ENCODE peak calls at places on chromosome 22, in five cellular contexts. One of them, this sample, is unnamed.

GRCh38 chr22:50548046-50548912 is 2.6 kb downstream of the KLHDC7B start:
- DNase-seq in heart right ventricle: no peak
- DNase-seq in activated CD8-positive, alpha-beta memory T cell treated with anti-CD3 and anti-CD28 coated beads, Interleukin-2, amount 50 U/mL, for 4 hours: peak; percentile 61
- DNase-seq in keratinocyte: no peak
- DNase-seq in DMS79 treated with DMSO at 0.1 percent for 48 hours: no peak
- DNase-seq in this sample: peak; percentile 17

GRCh38 chr22:45478108-45478771 is 24.4 kb upstream of the FBLN1 start:
- DNase-seq in heart right ventricle: no peak
- DNase-seq in activated CD8-positive, alpha-beta memory T cell treated with anti-CD3 and anti-CD28 coated beads, Interleukin-2, amount 50 U/mL, for 4 hours: no peak
- DNase-seq in keratinocyte: no peak
- DNase-seq in DMS79 treated with DMSO at 0.1 percent for 48 hours: no peak
- DNase-seq in this sample: peak; percentile 93

GRCh38 chr22:22207845-22208564 is 36.6 kb upstream of the VPREB1 start:
- DNase-seq in keratinocyte: peak; percentile 44
- DNase-seq in heart right ventricle: peak; percentile 19
- DNase-seq in activated CD8-positive, alpha-beta memory T cell treated with anti-CD3 and anti-CD28 coated beads, Interleukin-2, amount 50 U/mL, for 4 hours: peak; percentile 80
- DNase-seq in DMS79 treated with DMSO at 0.1 percent for 48 hours: peak; percentile 26
- DNase-seq in this sample: peak; percentile 81

GRCh38 chr22:49134076-49134475 is 693.6 kb downstream of the BRD1 start:
- DNase-seq in activated CD8-positive, alpha-beta memory T cell treated with anti-CD3 and anti-CD28 coated beads, Interleukin-2, amount 50 U/mL, for 4 hours: no peak
- DNase-seq in keratinocyte: no peak
- DNase-seq in DMS79 treated with DMSO at 0.1 percent for 48 hours: no peak
- DNase-seq in heart right ventricle: no peak
- DNase-seq in this sample: no peak

GRCh38 chr22:44682556-44683168 is 19.3 kb upstream of the PRR5 start:
- DNase-seq in activated CD8-positive, alpha-beta memory T cell treated with anti-CD3 and anti-CD28 coated beads, Interleukin-2, amount 50 U/mL, for 4 hours: no peak
- DNase-seq in DMS79 treated with DMSO at 0.1 percent for 48 hours: no peak
- DNase-seq in keratinocyte: no peak
- DNase-seq in heart right ventricle: no peak
- DNase-seq in this sample: no peak

GRCh38 chr22:49042066-49042465 is 785.6 kb downstream of the BRD1 start:
- DNase-seq in DMS79 treated with DMSO at 0.1 percent for 48 hours: no peak
- DNase-seq in heart right ventricle: no peak
- DNase-seq in activated CD8-positive, alpha-beta memory T cell treated with anti-CD3 and anti-CD28 coated beads, Interleukin-2, amount 50 U/mL, for 4 hours: no peak
- DNase-seq in keratinocyte: no peak
- DNase-seq in this sample: no peak

GRCh38 chr22:46392137-46392844 is 56.8 kb downstream of the TRMU start:
- DNase-seq in activated CD8-positive, alpha-beta memory T cell treated with anti-CD3 and anti-CD28 coated beads, Interleukin-2, amount 50 U/mL, for 4 hours: no peak
- DNase-seq in keratinocyte: no peak
- DNase-seq in DMS79 treated with DMSO at 0.1 percent for 48 hours: no peak
- DNase-seq in heart right ventricle: no peak
- DNase-seq in this sample: no peak

GRCh38 chr22:29331213-29331612 is 15.7 kb upstream of the RASL10A start:
- DNase-seq in DMS79 treated with DMSO at 0.1 percent for 48 hours: no peak
- DNase-seq in heart right ventricle: no peak
- DNase-seq in keratinocyte: no peak
- DNase-seq in activated CD8-positive, alpha-beta memory T cell treated with anti-CD3 and anti-CD28 coated beads, Interleukin-2, amount 50 U/mL, for 4 hours: no peak
- DNase-seq in this sample: no peak

GRCh38 chr22:48755332-48755949 is 1072.2 kb downstream of the BRD1 start:
- DNase-seq in heart right ventricle: no peak
- DNase-seq in DMS79 treated with DMSO at 0.1 percent for 48 hours: no peak
- DNase-seq in keratinocyte: no peak
- DNase-seq in activated CD8-positive, alpha-beta memory T cell treated with anti-CD3 and anti-CD28 coated beads, Interleukin-2, amount 50 U/mL, for 4 hours: no peak
- DNase-seq in this sample: no peak

GRCh38 chr22:30586414-30586813 is 5.3 kb downstream of the PES1 start:
- DNase-seq in DMS79 treated with DMSO at 0.1 percent for 48 hours: no peak
- DNase-seq in heart right ventricle: no peak
- DNase-seq in activated CD8-positive, alpha-beta memory T cell treated with anti-CD3 and anti-CD28 coated beads, Interleukin-2, amount 50 U/mL, for 4 hours: no peak
- DNase-seq in keratinocyte: no peak
- DNase-seq in this sample: no peak

GRCh38 chr22:30881361-30882180 is 87.0 kb downstream of the MORC2 start:
- DNase-seq in DMS79 treated with DMSO at 0.1 percent for 48 hours: no peak
- DNase-seq in heart right ventricle: peak; percentile 53
- DNase-seq in keratinocyte: no peak
- DNase-seq in activated CD8-positive, alpha-beta memory T cell treated with anti-CD3 and anti-CD28 coated beads, Interleukin-2, amount 50 U/mL, for 4 hours: no peak
- DNase-seq in this sample: no peak

This sample was measured in cardiac fibroblast.